ENCODE peak calls at places on chromosomes 6 and 20, in four cellular contexts. One of them, this sample, is unnamed.
A peak's percentile ranks its signal among the peaks of the same experiment; 100 is the strongest.

GRCh38 chr6:170575250-170575649 is 9.2 kb downstream of the PDCD2 start:
- DNase-seq in mesendoderm: peak; percentile 31
- DNase-seq in IMR-90: peak; percentile 22
- DNase-seq in H9: no peak
- DNase-seq in this sample: peak; percentile 20

GRCh38 chr6:72418495-72418894 is 203.4 kb upstream of the KCNQ5 start:
- DNase-seq in mesendoderm: peak; percentile 6
- DNase-seq in IMR-90: peak; percentile 89
- DNase-seq in H9: no peak
- DNase-seq in this sample: peak; percentile 61

GRCh38 chr20:60209048-60209447 is 250.8 kb downstream of the CDH26 start:
- DNase-seq in mesendoderm: no peak
- DNase-seq in IMR-90: no peak
- DNase-seq in H9: no peak
- DNase-seq in this sample: no peak

GRCh38 chr20:1894951-1895673 is at the start of gene SIRPA:
- DNase-seq in mesendoderm: peak; percentile 61
- DNase-seq in IMR-90: peak; percentile 64
- DNase-seq in H9: peak; percentile 48
- DNase-seq in this sample: peak; percentile 80

GRCh38 chr6:120965814-120966213 is 368.5 kb downstream of the TBC1D32 start:
- DNase-seq in mesendoderm: no peak
- DNase-seq in IMR-90: no peak
- DNase-seq in H9: no peak
- DNase-seq in this sample: no peak

GRCh38 chr6:76516924-76517323 is 444.5 kb upstream of the IMPG1 start:
- DNase-seq in mesendoderm: no peak
- DNase-seq in IMR-90: no peak
- DNase-seq in H9: no peak
- DNase-seq in this sample: no peak

GRCh38 chr20:4132956-4133355 is 117.6 kb upstream of the RNF24 start:
- DNase-seq in mesendoderm: no peak
- DNase-seq in IMR-90: no peak
- DNase-seq in H9: no peak
- DNase-seq in this sample: no peak

GRCh38 chr20:20941468-20941889 is 164.7 kb downstream of the LINC00237 start:
- DNase-seq in mesendoderm: no peak
- DNase-seq in IMR-90: no peak
- DNase-seq in H9: no peak
- DNase-seq in this sample: no peak

GRCh38 chr6:99545442-99545841 is 23.0 kb downstream of the CCNC start:
- DNase-seq in mesendoderm: no peak
- DNase-seq in IMR-90: no peak
- DNase-seq in H9: no peak
- DNase-seq in this sample: no peak

GRCh38 chr20:24045621-24046020 is 57.0 kb upstream of the GGTLC1 start:
- DNase-seq in mesendoderm: peak; percentile 77
- DNase-seq in IMR-90: no peak
- DNase-seq in H9: no peak
- DNase-seq in this sample: no peak

GRCh38 chr20:41862476-41862875 is 244.3 kb upstream of the CHD6 start:
- DNase-seq in mesendoderm: peak; percentile 6
- DNase-seq in IMR-90: no peak
- DNase-seq in H9: no peak
- DNase-seq in this sample: no peak

GRCh38 chr20:61083431-61083830 is 168.6 kb upstream of the CDH4 start:
- DNase-seq in mesendoderm: no peak
- DNase-seq in IMR-90: no peak
- DNase-seq in H9: no peak
- DNase-seq in this sample: no peak

GRCh38 chr20:3563548-3564177 is 92.8 kb downstream of the ATRN start:
- DNase-seq in mesendoderm: peak; percentile 51
- DNase-seq in IMR-90: peak; percentile 69
- DNase-seq in H9: no peak
- DNase-seq in this sample: peak; percentile 50

GRCh38 chr6:111591370-111591900 is 14.2 kb downstream of the TRAF3IP2 start:
- DNase-seq in mesendoderm: no peak
- DNase-seq in IMR-90: peak; percentile 100
- DNase-seq in H9: no peak
- DNase-seq in this sample: peak; percentile 99

GRCh38 chr6:37244430-37245310 is 12.9 kb upstream of the TBC1D22B start:
- DNase-seq in mesendoderm: no peak
- DNase-seq in IMR-90: peak; percentile 100
- DNase-seq in H9: no peak
- DNase-seq in this sample: peak; percentile 100

GRCh38 chr20:10673176-10673830 is 496 bp downstream of the JAG1 start:
- DNase-seq in mesendoderm: no peak
- DNase-seq in IMR-90: no peak
- DNase-seq in H9: peak; percentile 67
- DNase-seq in this sample: no peak

GRCh38 chr6:152981989-152982767 is 663 bp downstream of the FBXO5 start:
- DNase-seq in mesendoderm: peak; percentile 16
- DNase-seq in IMR-90: no peak
- DNase-seq in H9: peak; percentile 29
- DNase-seq in this sample: no peak
- H3K4ac ChIP-seq in mesendoderm: peak overlapping the region; percentile 95
- H3K4ac ChIP-seq in IMR-90: peak overlapping the region; percentile 65
- H3K4ac ChIP-seq in H9: no peak overlapping the region
- H3K4ac ChIP-seq in this sample: peak overlapping the region; percentile 75

GRCh38 chr20:62430311-62430853 is 3.0 kb upstream of the RBBP8NL start:
- DNase-seq in mesendoderm: no peak
- DNase-seq in IMR-90: no peak
- DNase-seq in H9: no peak
- DNase-seq in this sample: no peak
- H3K18ac ChIP-seq in mesendoderm: no peak overlapping the region
- H3K18ac ChIP-seq in IMR-90: no peak overlapping the region
- H3K18ac ChIP-seq in H9: no peak overlapping the region
- H3K18ac ChIP-seq in this sample: no peak overlapping the region

DNA sequence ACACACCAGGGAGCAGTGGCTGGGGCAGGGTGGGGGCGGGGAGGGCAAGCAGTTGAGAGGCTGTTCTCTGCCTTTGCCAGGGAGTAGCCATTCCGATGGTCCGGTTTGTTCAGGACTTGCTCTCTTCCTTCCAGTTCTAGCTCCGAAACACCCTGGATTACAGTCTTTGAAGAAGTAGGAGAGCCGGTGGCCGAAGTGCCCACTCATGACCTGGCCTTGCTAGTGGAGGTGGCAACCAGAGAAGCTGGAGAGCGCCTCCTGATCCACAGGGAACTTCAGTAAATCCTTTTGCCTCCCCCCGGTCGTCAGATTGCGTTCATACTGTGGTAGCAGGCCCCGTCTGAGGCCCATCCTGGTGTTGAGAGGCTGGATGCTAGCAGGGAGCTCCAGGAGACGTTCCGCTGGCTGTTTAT is 92.8 kb downstream of the ARID1B start:
- DNase-seq in mesendoderm: peak; percentile 83
- DNase-seq in IMR-90: no peak
- DNase-seq in H9: peak; percentile 50
- DNase-seq in this sample: no peak
- H3K4ac ChIP-seq in mesendoderm: peak overlapping the region; percentile 83
- H3K4ac ChIP-seq in IMR-90: no peak overlapping the region
- H3K4ac ChIP-seq in H9: no peak overlapping the region
- H3K4ac ChIP-seq in this sample: no peak overlapping the region

DNA sequence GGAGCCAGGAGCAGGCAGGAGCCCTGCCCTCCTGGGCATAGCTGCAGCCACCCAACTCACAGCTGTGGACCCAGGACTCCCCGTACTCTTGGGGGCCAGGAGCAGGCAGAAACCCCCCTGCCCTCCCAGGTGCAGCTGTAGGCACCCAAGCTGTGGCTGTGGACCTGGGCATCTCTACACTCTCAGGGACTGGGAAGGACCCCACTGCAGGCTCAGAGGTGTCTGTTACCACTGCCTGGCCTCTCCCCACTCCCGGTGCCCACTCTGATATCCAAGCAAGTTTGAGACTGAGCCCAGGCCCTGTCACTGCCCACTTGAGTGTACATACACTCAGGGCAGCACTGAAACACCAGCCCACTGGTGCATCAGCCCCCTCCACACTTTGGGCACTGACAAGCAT is 193.5 kb upstream of the MANEA start:
- DNase-seq in mesendoderm: no peak
- DNase-seq in IMR-90: no peak
- DNase-seq in H9: no peak
- DNase-seq in this sample: no peak
- H3K18ac ChIP-seq in mesendoderm: no peak overlapping the region
- H3K18ac ChIP-seq in IMR-90: no peak overlapping the region
- H3K18ac ChIP-seq in H9: no peak overlapping the region
- H3K18ac ChIP-seq in this sample: no peak overlapping the region

GRCh38 chr6:142810952-142811514 is 133.9 kb downstream of the HIVEP2 start:
- DNase-seq in mesendoderm: peak; percentile 35
- DNase-seq in IMR-90: peak; percentile 88
- DNase-seq in H9: no peak
- DNase-seq in this sample: peak; percentile 68

GRCh38 chr6:142809947-142810346 is 135.0 kb downstream of the HIVEP2 start:
- DNase-seq in mesendoderm: no peak
- DNase-seq in IMR-90: no peak
- DNase-seq in H9: no peak
- DNase-seq in this sample: no peak

GRCh38 chr6:142816024-142816423 is 129.0 kb downstream of the HIVEP2 start:
- DNase-seq in mesendoderm: no peak
- DNase-seq in IMR-90: peak; percentile 56
- DNase-seq in H9: no peak
- DNase-seq in this sample: no peak

GRCh38 chr6:142808405-142809061 is 136.4 kb downstream of the HIVEP2 start:
- DNase-seq in mesendoderm: no peak
- DNase-seq in IMR-90: no peak
- DNase-seq in H9: no peak
- DNase-seq in this sample: no peak

DNA sequence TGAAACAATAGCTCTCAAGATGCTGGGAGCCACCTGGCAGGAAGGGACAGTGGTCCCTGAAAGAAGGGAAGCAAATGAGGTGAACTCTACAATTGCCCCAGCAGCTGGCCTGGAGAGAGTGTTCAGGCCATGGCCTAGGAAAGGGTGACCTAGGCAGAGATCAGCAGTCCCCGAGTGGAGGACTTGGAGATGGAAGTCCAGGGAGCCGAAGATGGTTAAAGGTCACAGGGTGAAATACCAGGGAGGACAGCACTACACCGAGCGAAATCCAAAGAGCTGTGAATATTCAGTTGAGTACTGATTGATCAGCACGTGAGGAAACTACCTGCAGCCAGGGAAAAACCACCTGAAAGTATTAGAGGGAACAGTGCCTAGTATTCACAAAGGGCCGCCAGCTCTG is 133.1 kb downstream of the HIVEP2 start:
- DNase-seq in mesendoderm: no peak
- DNase-seq in IMR-90: no peak
- DNase-seq in H9: no peak
- DNase-seq in this sample: no peak
- H3K4ac ChIP-seq in mesendoderm: no peak overlapping the region
- H3K4ac ChIP-seq in IMR-90: no peak overlapping the region
- H3K4ac ChIP-seq in H9: no peak overlapping the region
- H3K4ac ChIP-seq in this sample: no peak overlapping the region

DNA sequence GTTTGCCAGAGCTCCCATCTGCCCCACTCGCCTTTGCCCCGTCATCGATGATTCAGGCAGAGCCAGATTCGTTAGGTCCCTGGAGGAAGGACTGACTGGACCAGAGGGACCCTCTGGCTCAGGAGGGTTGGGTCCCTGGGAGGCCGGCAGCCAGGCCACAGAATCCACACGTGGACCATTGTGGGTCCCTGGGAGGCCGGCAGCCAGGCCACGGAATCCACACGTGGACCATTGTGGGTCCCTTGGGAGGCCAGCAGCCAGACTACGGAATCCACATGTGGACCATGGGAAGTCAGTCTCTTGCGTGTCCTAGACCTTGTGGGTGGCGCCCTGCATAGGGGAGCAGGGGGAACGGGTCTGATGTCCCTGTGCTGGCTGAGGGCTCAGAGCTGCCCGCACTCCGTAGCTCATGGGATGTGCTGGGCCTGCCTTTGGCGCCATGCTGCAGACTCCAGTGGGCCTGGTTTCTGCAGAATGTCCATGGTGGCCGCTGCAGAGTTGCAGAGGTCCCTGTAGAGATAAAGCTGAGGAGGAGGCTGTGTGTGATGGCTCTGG is 23.5 kb downstream of the UCKL1 start:
- DNase-seq in mesendoderm: peak; percentile 39
- DNase-seq in IMR-90: no peak
- DNase-seq in H9: no peak
- DNase-seq in this sample: no peak
- H3K18ac ChIP-seq in mesendoderm: no peak overlapping the region
- H3K18ac ChIP-seq in IMR-90: no peak overlapping the region
- H3K18ac ChIP-seq in H9: no peak overlapping the region
- H3K18ac ChIP-seq in this sample: no peak overlapping the region

GRCh38 chr6:166691741-166692140 is 64.7 kb upstream of the RPS6KA2 start:
- DNase-seq in mesendoderm: no peak
- DNase-seq in IMR-90: no peak
- DNase-seq in H9: no peak
- DNase-seq in this sample: no peak
- H3K4ac ChIP-seq in mesendoderm: no peak overlapping the region
- H3K4ac ChIP-seq in IMR-90: no peak overlapping the region
- H3K4ac ChIP-seq in H9: no peak overlapping the region
- H3K4ac ChIP-seq in this sample: no peak overlapping the region

GRCh38 chr20:14717124-14718004 is 380.0 kb upstream of the FLRT3 start:
- DNase-seq in mesendoderm: no peak
- DNase-seq in IMR-90: no peak
- DNase-seq in H9: no peak
- DNase-seq in this sample: no peak
- H3K18ac ChIP-seq in mesendoderm: no peak overlapping the region
- H3K18ac ChIP-seq in IMR-90: no peak overlapping the region
- H3K18ac ChIP-seq in H9: no peak overlapping the region
- H3K18ac ChIP-seq in this sample: no peak overlapping the region

GRCh38 chr20:6506906-6507305 is 260.6 kb upstream of the BMP2 start:
- DNase-seq in mesendoderm: no peak
- DNase-seq in IMR-90: peak; percentile 59
- DNase-seq in H9: no peak
- DNase-seq in this sample: no peak
- H3K4ac ChIP-seq in mesendoderm: no peak overlapping the region
- H3K4ac ChIP-seq in IMR-90: no peak overlapping the region
- H3K4ac ChIP-seq in H9: no peak overlapping the region
- H3K4ac ChIP-seq in this sample: no peak overlapping the region

This sample was measured in mesenchymal stem cell.